ENCODE peak calls at places on chromosomes 4 and X, in five cellular contexts. One of them, this sample, is unnamed.

GRCh38 chr4:11783588-11783987 is 354.9 kb upstream of the HS3ST1 start:
- DNase-seq in fibroblast of villous mesenchyme: no peak
- DNase-seq in foreskin fibroblast: no peak
- DNase-seq in left lung: no peak
- DNase-seq in bronchial epithelial cell: peak
- DNase-seq in this sample: no peak

GRCh38 chrX:129717902-129718301 is 20.9 kb upstream of the XPNPEP2 start:
- DNase-seq in foreskin fibroblast: peak
- DNase-seq in fibroblast of villous mesenchyme: peak
- DNase-seq in bronchial epithelial cell: peak
- DNase-seq in left lung: no peak
- DNase-seq in this sample: no peak

GRCh38 chrX:125883169-125883568 is 282.9 kb downstream of the DCAF12L2 start:
- DNase-seq in left lung: no peak
- DNase-seq in foreskin fibroblast: no peak
- DNase-seq in fibroblast of villous mesenchyme: no peak
- DNase-seq in bronchial epithelial cell: no peak
- DNase-seq in this sample: no peak

GRCh38 chrX:12975999-12976558 is 1.2 kb downstream of the TMSB4X start:
- DNase-seq in fibroblast of villous mesenchyme: peak
- DNase-seq in bronchial epithelial cell: no peak
- DNase-seq in left lung: peak
- DNase-seq in foreskin fibroblast: peak
- DNase-seq in this sample: no peak

GRCh38 chr4:161704040-161704439 is 459.8 kb downstream of the FSTL5 start:
- DNase-seq in fibroblast of villous mesenchyme: no peak
- DNase-seq in left lung: no peak
- DNase-seq in foreskin fibroblast: no peak
- DNase-seq in bronchial epithelial cell: no peak
- DNase-seq in this sample: no peak

GRCh38 chr4:72205831-72206230 is 174.0 kb downstream of the NPFFR2 start:
- DNase-seq in left lung: no peak
- DNase-seq in bronchial epithelial cell: no peak
- DNase-seq in foreskin fibroblast: no peak
- DNase-seq in fibroblast of villous mesenchyme: no peak
- DNase-seq in this sample: peak

GRCh38 chr4:123811763-123812390 is 415.3 kb downstream of the SPRY1 start:
- DNase-seq in fibroblast of villous mesenchyme: no peak
- DNase-seq in left lung: no peak
- DNase-seq in bronchial epithelial cell: no peak
- DNase-seq in foreskin fibroblast: no peak
- DNase-seq in this sample: no peak

GRCh38 chr4:168908093-168908492 is 102.0 kb downstream of the CBR4 start:
- DNase-seq in foreskin fibroblast: peak
- DNase-seq in fibroblast of villous mesenchyme: no peak
- DNase-seq in bronchial epithelial cell: no peak
- DNase-seq in left lung: no peak
- DNase-seq in this sample: no peak

GRCh38 chrX:10022580-10023245 is 55.6 kb downstream of the CLDN34 start:
- DNase-seq in bronchial epithelial cell: peak
- DNase-seq in left lung: no peak
- DNase-seq in foreskin fibroblast: peak
- DNase-seq in fibroblast of villous mesenchyme: peak
- DNase-seq in this sample: no peak

GRCh38 chrX:82973641-82974040 is 534.4 kb upstream of the POU3F4 start:
- DNase-seq in bronchial epithelial cell: peak
- DNase-seq in fibroblast of villous mesenchyme: no peak
- DNase-seq in foreskin fibroblast: no peak
- DNase-seq in left lung: peak
- DNase-seq in this sample: no peak

GRCh38 chr4:106809083-106809482 is 227.0 kb downstream of the DKK2 start:
- DNase-seq in bronchial epithelial cell: peak
- DNase-seq in foreskin fibroblast: peak
- DNase-seq in fibroblast of villous mesenchyme: peak
- DNase-seq in left lung: no peak
- DNase-seq in this sample: peak
- TF ChIP-seq CTCF in bronchial epithelial cell: peak
- TF ChIP-seq CTCF in foreskin fibroblast: peak
- TF ChIP-seq CTCF in fibroblast of villous mesenchyme: peak
- TF ChIP-seq CTCF in left lung: no peak
- TF ChIP-seq CTCF in this sample: peak

DNA sequence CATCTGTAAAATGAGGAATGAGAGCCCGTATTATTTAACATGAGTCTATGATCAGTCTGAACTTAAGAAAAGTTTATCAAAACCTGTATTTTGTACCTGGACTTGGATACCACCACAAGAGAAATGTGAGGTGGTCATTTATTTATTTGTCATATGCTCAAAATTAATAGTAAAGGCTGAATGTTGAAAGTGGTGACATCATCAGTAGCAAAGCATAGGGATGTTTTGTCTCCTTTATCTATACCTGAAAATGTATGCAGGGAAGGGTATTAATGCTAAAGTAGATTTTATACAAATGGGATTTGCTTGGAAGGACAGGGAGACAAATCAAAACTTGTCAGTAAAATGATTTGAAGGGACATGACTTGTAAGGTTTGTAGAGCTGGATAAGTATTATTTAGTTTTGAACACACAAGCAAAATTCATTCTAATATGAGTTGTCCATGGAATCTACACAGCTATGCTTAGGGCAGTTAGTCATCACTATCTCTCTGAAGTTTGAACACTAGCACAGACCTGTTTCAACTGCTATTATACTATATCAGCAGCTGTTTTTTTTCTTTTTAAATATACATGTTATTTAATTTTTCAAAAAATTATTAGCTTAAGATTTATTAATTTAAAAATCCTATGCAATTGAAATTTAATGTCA is 52.4 kb upstream of the GUCY1A1 start:
- DNase-seq in fibroblast of villous mesenchyme: no peak
- DNase-seq in left lung: no peak
- DNase-seq in foreskin fibroblast: peak
- DNase-seq in bronchial epithelial cell: peak
- DNase-seq in this sample: no peak
- TF ChIP-seq CTCF in fibroblast of villous mesenchyme: no peak
- TF ChIP-seq CTCF in left lung: no peak
- TF ChIP-seq CTCF in foreskin fibroblast: no peak
- TF ChIP-seq CTCF in bronchial epithelial cell: no peak
- TF ChIP-seq CTCF in this sample: no peak

GRCh38 chr4:74133786-74134499 is 24.0 kb upstream of the MTHFD2L start:
- DNase-seq in fibroblast of villous mesenchyme: peak
- DNase-seq in foreskin fibroblast: peak
- DNase-seq in left lung: peak
- DNase-seq in bronchial epithelial cell: peak
- DNase-seq in this sample: no peak
- TF ChIP-seq CTCF in fibroblast of villous mesenchyme: peak
- TF ChIP-seq CTCF in foreskin fibroblast: peak
- TF ChIP-seq CTCF in left lung: peak
- TF ChIP-seq CTCF in bronchial epithelial cell: peak
- TF ChIP-seq CTCF in this sample: peak

DNA sequence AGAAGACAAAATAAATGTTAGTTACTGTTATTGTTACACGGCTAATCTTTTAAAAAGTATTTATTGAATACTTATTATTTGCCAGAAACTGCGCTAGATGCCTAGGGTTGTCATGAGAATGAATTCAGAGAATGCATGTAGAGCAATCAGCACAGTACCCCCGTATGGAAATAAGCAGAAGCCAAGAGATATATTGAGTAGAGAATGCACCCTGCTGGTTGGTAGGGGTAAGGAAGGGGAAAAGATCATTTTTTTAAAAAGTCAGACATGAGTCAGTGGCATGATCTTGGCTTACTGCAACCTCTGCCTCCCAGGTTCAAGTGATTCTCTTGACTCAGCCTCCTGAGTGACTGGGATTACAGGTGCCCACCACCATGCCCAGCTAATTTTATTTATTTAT is 13.1 kb upstream of the DRP2 start:
- DNase-seq in fibroblast of villous mesenchyme: peak
- DNase-seq in left lung: no peak
- DNase-seq in bronchial epithelial cell: peak
- DNase-seq in foreskin fibroblast: peak
- DNase-seq in this sample: peak
- TF ChIP-seq CTCF in fibroblast of villous mesenchyme: peak
- TF ChIP-seq CTCF in left lung: no peak
- TF ChIP-seq CTCF in bronchial epithelial cell: peak
- TF ChIP-seq CTCF in foreskin fibroblast: peak
- TF ChIP-seq CTCF in this sample: peak

GRCh38 chr4:21882050-21882839 is 66.3 kb downstream of the KCNIP4 start:
- DNase-seq in fibroblast of villous mesenchyme: no peak
- DNase-seq in bronchial epithelial cell: peak
- DNase-seq in foreskin fibroblast: peak
- DNase-seq in left lung: no peak
- DNase-seq in this sample: no peak

GRCh38 chr4:21884615-21885014 is 64.0 kb downstream of the KCNIP4 start:
- DNase-seq in fibroblast of villous mesenchyme: no peak
- DNase-seq in left lung: no peak
- DNase-seq in foreskin fibroblast: no peak
- DNase-seq in bronchial epithelial cell: no peak
- DNase-seq in this sample: no peak

GRCh38 chr4:21879187-21879586 is 69.4 kb downstream of the KCNIP4 start:
- DNase-seq in foreskin fibroblast: peak
- DNase-seq in fibroblast of villous mesenchyme: peak
- DNase-seq in bronchial epithelial cell: no peak
- DNase-seq in left lung: no peak
- DNase-seq in this sample: no peak
- TF ChIP-seq CTCF in foreskin fibroblast: no peak
- TF ChIP-seq CTCF in fibroblast of villous mesenchyme: peak
- TF ChIP-seq CTCF in bronchial epithelial cell: no peak
- TF ChIP-seq CTCF in left lung: no peak
- TF ChIP-seq CTCF in this sample: peak

DNA sequence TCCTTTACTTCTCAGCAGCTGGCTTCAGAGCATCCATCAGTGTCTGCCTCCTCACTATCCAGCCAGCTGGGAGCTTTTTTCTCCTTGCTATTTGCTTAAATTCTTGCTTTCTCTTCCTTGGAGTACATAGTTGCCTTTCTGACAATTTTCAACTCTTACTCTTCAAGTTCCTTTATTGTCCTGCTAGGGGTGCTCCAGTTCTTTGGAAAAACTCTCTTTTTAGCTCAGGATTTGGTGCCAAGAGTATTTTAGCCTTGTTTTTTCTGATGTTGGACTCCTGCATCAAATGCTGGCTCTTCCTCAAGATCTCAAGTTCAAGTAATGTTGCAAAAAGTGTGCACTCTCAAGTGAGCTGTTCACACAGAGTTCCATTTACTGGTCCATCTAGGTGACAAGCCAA is 126.4 kb downstream of the KDR start:
- DNase-seq in left lung: no peak
- DNase-seq in bronchial epithelial cell: peak
- DNase-seq in fibroblast of villous mesenchyme: peak
- DNase-seq in foreskin fibroblast: peak
- DNase-seq in this sample: no peak
- TF ChIP-seq CTCF in left lung: peak
- TF ChIP-seq CTCF in bronchial epithelial cell: peak
- TF ChIP-seq CTCF in fibroblast of villous mesenchyme: peak
- TF ChIP-seq CTCF in foreskin fibroblast: peak
- TF ChIP-seq CTCF in this sample: peak

DNA sequence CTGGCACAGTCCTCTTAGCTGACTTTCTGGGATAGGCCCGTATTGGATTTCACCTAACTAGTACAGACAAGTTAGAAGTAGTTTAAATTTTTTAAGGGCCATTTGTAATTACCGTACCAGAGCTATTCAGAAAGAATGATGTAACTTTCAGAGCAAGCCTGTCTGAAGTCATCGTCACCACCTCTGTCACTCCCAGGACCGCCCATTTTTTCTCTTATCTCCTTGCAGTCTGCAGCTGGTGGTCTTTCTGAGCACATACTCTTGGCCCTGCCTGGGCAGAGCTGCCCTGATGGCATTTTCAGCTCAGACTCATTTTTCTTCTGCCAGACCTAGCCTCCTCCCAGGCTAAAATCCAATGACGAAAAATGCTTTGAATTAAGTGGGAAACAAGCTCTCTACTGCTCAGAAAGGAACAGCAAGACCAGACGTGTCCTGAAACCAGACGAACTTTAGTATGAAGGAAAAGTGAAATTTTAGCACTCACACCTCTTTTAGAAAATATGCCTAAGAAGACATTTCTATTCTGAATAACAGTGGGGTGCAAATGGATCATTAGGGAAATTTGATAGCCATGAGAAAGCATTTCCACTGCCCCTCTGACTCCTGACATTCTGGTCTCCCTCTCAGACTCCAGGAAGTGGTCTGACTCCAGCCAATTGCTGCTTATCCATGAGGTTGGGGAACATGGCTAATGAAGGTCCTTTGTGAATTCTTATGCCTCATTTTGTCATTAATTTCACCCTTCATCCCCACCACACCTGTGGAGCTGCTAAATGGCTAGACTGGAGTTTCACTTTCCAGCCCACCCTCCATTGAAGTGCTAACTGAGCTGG is 162.4 kb upstream of the GYPA start:
- DNase-seq in fibroblast of villous mesenchyme: no peak
- DNase-seq in bronchial epithelial cell: peak
- DNase-seq in foreskin fibroblast: no peak
- DNase-seq in left lung: no peak
- DNase-seq in this sample: no peak
- TF ChIP-seq CTCF in fibroblast of villous mesenchyme: no peak
- TF ChIP-seq CTCF in bronchial epithelial cell: no peak
- TF ChIP-seq CTCF in foreskin fibroblast: no peak
- TF ChIP-seq CTCF in left lung: no peak
- TF ChIP-seq CTCF in this sample: no peak

GRCh38 chr4:95124906-95125504 is 367.2 kb downstream of the BMPR1B start:
- DNase-seq in foreskin fibroblast: peak
- DNase-seq in fibroblast of villous mesenchyme: peak
- DNase-seq in left lung: peak
- DNase-seq in bronchial epithelial cell: peak
- DNase-seq in this sample: no peak
- TF ChIP-seq CTCF in foreskin fibroblast: peak
- TF ChIP-seq CTCF in fibroblast of villous mesenchyme: peak
- TF ChIP-seq CTCF in left lung: peak
- TF ChIP-seq CTCF in bronchial epithelial cell: peak
- TF ChIP-seq CTCF in this sample: peak

DNA sequence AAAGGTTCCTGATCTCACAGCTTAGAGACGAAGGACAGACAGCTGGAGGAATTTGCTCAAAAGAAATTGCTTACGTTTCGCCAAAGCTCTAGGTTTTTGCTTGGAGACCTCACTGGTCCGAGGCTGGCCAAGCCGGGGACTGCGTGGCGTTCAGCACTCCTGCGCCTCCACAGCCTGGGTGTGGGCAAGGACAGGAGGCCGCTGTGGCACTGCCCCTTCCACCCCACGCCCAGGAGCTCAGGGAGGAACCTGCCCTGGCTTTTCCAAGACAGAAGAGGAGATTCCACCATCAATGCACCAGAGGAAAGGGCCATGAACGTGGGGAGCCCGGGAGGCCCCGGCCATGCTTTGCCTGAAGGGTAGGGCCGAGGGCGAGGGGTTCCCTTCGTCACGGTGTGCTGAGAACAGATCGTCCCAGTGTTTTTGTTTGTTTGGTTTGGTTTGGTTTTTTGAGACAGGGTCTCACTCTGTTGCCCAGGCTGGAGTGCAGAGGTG is 69.2 kb downstream of the DCTD start:
- DNase-seq in bronchial epithelial cell: no peak
- DNase-seq in foreskin fibroblast: no peak
- DNase-seq in fibroblast of villous mesenchyme: no peak
- DNase-seq in left lung: no peak
- DNase-seq in this sample: no peak
- TF ChIP-seq CTCF in bronchial epithelial cell: no peak
- TF ChIP-seq CTCF in foreskin fibroblast: no peak
- TF ChIP-seq CTCF in fibroblast of villous mesenchyme: no peak
- TF ChIP-seq CTCF in left lung: no peak
- TF ChIP-seq CTCF in this sample: no peak

GRCh38 chr4:180840142-180840541 is 1403.1 kb upstream of the TENM3 start:
- DNase-seq in left lung: no peak
- DNase-seq in fibroblast of villous mesenchyme: no peak
- DNase-seq in foreskin fibroblast: no peak
- DNase-seq in bronchial epithelial cell: no peak
- DNase-seq in this sample: no peak
- TF ChIP-seq CTCF in left lung: no peak
- TF ChIP-seq CTCF in fibroblast of villous mesenchyme: no peak
- TF ChIP-seq CTCF in foreskin fibroblast: no peak
- TF ChIP-seq CTCF in bronchial epithelial cell: no peak
- TF ChIP-seq CTCF in this sample: no peak